ENCODE peak calls at places on chromosomes 11 and 22, in nine cellular contexts. X, V, F, L, W, K, E, B and S are unnamed samples.

GRCh38 chr22:29827091-29827490 is 11.0 kb downstream of the ASCC2 start:
- DNase-seq in X (no peak), V (no peak), F (no peak), L (no peak), W (peak), K (no peak), E (peak), B (no peak), S (no peak)

GRCh38 chr11:34425863-34426262 is 12.9 kb upstream of the CAT start:
- DNase-seq in X (no peak), V (no peak), F (peak), L (no peak), W (no peak), K (no peak), E (peak), B (no peak), S (no peak)

GRCh38 chr11:4211991-4212390 is 117.4 kb downstream of the RRM1 start:
- DNase-seq in X (no peak), V (no peak), F (no peak), L (no peak), W (no peak), K (no peak), E (no peak), B (no peak), S (no peak)

GRCh38 chr11:88179141-88179540 is 3.9 kb upstream of the RAB38 start:
- DNase-seq in X (no peak), V (no peak), F (peak), L (peak), W (no peak), K (peak), E (peak), B (no peak), S (no peak)

GRCh38 chr11:67507242-67507890 is 596 bp downstream of the CDK2AP2 start:
- DNase-seq in X (peak), V (no peak), F (no peak), L (no peak), W (peak), K (no peak), E (no peak), B (no peak), S (peak)

GRCh38 chr11:110907629-110908028 is 195.4 kb upstream of the ARHGAP20 start:
- DNase-seq in X (peak), V (no peak), F (peak), L (peak), W (peak), K (no peak), E (peak), B (no peak), S (no peak)

GRCh38 chr11:66082936-66083698 is 13.0 kb downstream of the PACS1 start:
- DNase-seq in X (no peak), V (no peak), F (no peak), L (no peak), W (no peak), K (no peak), E (peak), B (peak), S (no peak)

GRCh38 chr11:123653997-123654565 is 343 bp downstream of the SCN3B start:
- DNase-seq in X (peak), V (peak), F (no peak), L (peak), W (peak), K (peak), E (peak), B (peak), S (no peak)

GRCh38 chr11:10309163-10310093 is 4.6 kb downstream of the ADM start:
- DNase-seq in X (peak), V (no peak), F (no peak), L (peak), W (peak), K (no peak), E (peak), B (no peak), S (peak)

GRCh38 chr11:74683941-74684481 is 47.2 kb downstream of the CHRDL2 start:
- DNase-seq in X (no peak), V (no peak), F (no peak), L (no peak), W (no peak), K (no peak), E (peak), B (no peak), S (no peak)

GRCh38 chr22:24775769-24776492 is 1.4 kb upstream of the PIWIL3 start:
- DNase-seq in X (no peak), V (no peak), F (no peak), L (peak), W (no peak), K (no peak), E (peak), B (no peak), S (no peak)